ENCODE peak calls at places on chromosomes 7 and 10, in six cellular contexts. One of them, this sample, is unnamed.

GRCh38 chr7:16428672-16429071 is 7.3 kb upstream of the CRPPA start:
- DNase-seq in GM12891: no peak
- DNase-seq in ascending aorta: no peak
- DNase-seq in mucosa of gallbladder: peak
- DNase-seq in fibroblast of the aortic adventitia: peak
- DNase-seq in renal cortical epithelial cell: no peak
- DNase-seq in this sample: no peak

GRCh38 chr7:81903115-81903514 is 133.3 kb upstream of the HGF start:
- DNase-seq in renal cortical epithelial cell: no peak
- DNase-seq in ascending aorta: no peak
- DNase-seq in mucosa of gallbladder: no peak
- DNase-seq in GM12891: no peak
- DNase-seq in fibroblast of the aortic adventitia: no peak
- DNase-seq in this sample: no peak

GRCh38 chr7:130356760-130357611 is 12.4 kb downstream of the CPA5 start:
- DNase-seq in mucosa of gallbladder: no peak
- DNase-seq in ascending aorta: peak
- DNase-seq in fibroblast of the aortic adventitia: peak
- DNase-seq in GM12891: no peak
- DNase-seq in renal cortical epithelial cell: peak
- DNase-seq in this sample: no peak

GRCh38 chr10:112695539-112695938 is 248.5 kb downstream of the VTI1A start:
- DNase-seq in ascending aorta: no peak
- DNase-seq in fibroblast of the aortic adventitia: no peak
- DNase-seq in GM12891: no peak
- DNase-seq in mucosa of gallbladder: no peak
- DNase-seq in renal cortical epithelial cell: no peak
- DNase-seq in this sample: no peak

GRCh38 chr7:5695037-5695708 is 86.3 kb downstream of the RNF216 start:
- DNase-seq in ascending aorta: peak
- DNase-seq in mucosa of gallbladder: peak
- DNase-seq in renal cortical epithelial cell: peak
- DNase-seq in fibroblast of the aortic adventitia: peak
- DNase-seq in GM12891: peak
- DNase-seq in this sample: peak

GRCh38 chr10:74518076-74518475 is 308.3 kb upstream of the KAT6B start:
- DNase-seq in renal cortical epithelial cell: no peak
- DNase-seq in GM12891: no peak
- DNase-seq in ascending aorta: no peak
- DNase-seq in fibroblast of the aortic adventitia: no peak
- DNase-seq in mucosa of gallbladder: no peak
- DNase-seq in this sample: no peak

GRCh38 chr7:135773451-135773850 is 24.8 kb upstream of the FAM180A start:
- DNase-seq in ascending aorta: peak
- DNase-seq in GM12891: no peak
- DNase-seq in fibroblast of the aortic adventitia: no peak
- DNase-seq in renal cortical epithelial cell: no peak
- DNase-seq in mucosa of gallbladder: no peak
- DNase-seq in this sample: no peak

GRCh38 chr7:103129702-103130557 is 19.0 kb downstream of the NAPEPLD start:
- DNase-seq in ascending aorta: no peak
- DNase-seq in renal cortical epithelial cell: no peak
- DNase-seq in fibroblast of the aortic adventitia: no peak
- DNase-seq in GM12891: no peak
- DNase-seq in mucosa of gallbladder: no peak
- DNase-seq in this sample: no peak

GRCh38 chr7:158740657-158741293 is 36.2 kb upstream of the NCAPG2 start:
- DNase-seq in fibroblast of the aortic adventitia: peak
- DNase-seq in ascending aorta: no peak
- DNase-seq in mucosa of gallbladder: no peak
- DNase-seq in renal cortical epithelial cell: peak
- DNase-seq in GM12891: no peak
- DNase-seq in this sample: no peak

GRCh38 chr10:44962870-44963738 is 3.5 kb downstream of the RASSF4 start:
- DNase-seq in GM12891: no peak
- DNase-seq in renal cortical epithelial cell: no peak
- DNase-seq in ascending aorta: no peak
- DNase-seq in mucosa of gallbladder: peak
- DNase-seq in fibroblast of the aortic adventitia: no peak
- DNase-seq in this sample: no peak

GRCh38 chr10:107398115-107398514 is 233.6 kb upstream of the SORCS1 start:
- DNase-seq in GM12891: no peak
- DNase-seq in mucosa of gallbladder: no peak
- DNase-seq in fibroblast of the aortic adventitia: no peak
- DNase-seq in ascending aorta: no peak
- DNase-seq in renal cortical epithelial cell: no peak
- DNase-seq in this sample: no peak

GRCh38 chr7:128217030-128217805 is 23.9 kb upstream of the LEP start:
- DNase-seq in ascending aorta: peak
- DNase-seq in mucosa of gallbladder: no peak
- DNase-seq in renal cortical epithelial cell: peak
- DNase-seq in GM12891: no peak
- DNase-seq in fibroblast of the aortic adventitia: peak
- DNase-seq in this sample: no peak

GRCh38 chr7:24864214-24864817 is 107.1 kb upstream of the GSDME start:
- DNase-seq in renal cortical epithelial cell: no peak
- DNase-seq in mucosa of gallbladder: no peak
- DNase-seq in ascending aorta: no peak
- DNase-seq in fibroblast of the aortic adventitia: no peak
- DNase-seq in GM12891: no peak
- DNase-seq in this sample: no peak

GRCh38 chr7:104943502-104944343 is 70.3 kb upstream of the KMT2E start:
- DNase-seq in mucosa of gallbladder: peak
- DNase-seq in fibroblast of the aortic adventitia: peak
- DNase-seq in renal cortical epithelial cell: peak
- DNase-seq in GM12891: peak
- DNase-seq in ascending aorta: peak
- DNase-seq in this sample: peak

GRCh38 chr7:158682456-158682855 is 22.1 kb downstream of the NCAPG2 start:
- DNase-seq in renal cortical epithelial cell: no peak
- DNase-seq in ascending aorta: no peak
- DNase-seq in mucosa of gallbladder: no peak
- DNase-seq in fibroblast of the aortic adventitia: no peak
- DNase-seq in GM12891: no peak
- DNase-seq in this sample: no peak

GRCh38 chr10:102613286-102613685 is 31.0 kb upstream of the TRIM8 start:
- DNase-seq in fibroblast of the aortic adventitia: no peak
- DNase-seq in mucosa of gallbladder: no peak
- DNase-seq in ascending aorta: no peak
- DNase-seq in renal cortical epithelial cell: no peak
- DNase-seq in GM12891: no peak
- DNase-seq in this sample: peak

GRCh38 chr7:10973942-10974716 is 457 bp downstream of the PHF14 start:
- DNase-seq in ascending aorta: peak
- DNase-seq in fibroblast of the aortic adventitia: peak
- DNase-seq in renal cortical epithelial cell: peak
- DNase-seq in mucosa of gallbladder: peak
- DNase-seq in GM12891: no peak
- DNase-seq in this sample: peak

GRCh38 chr7:143884276-143884977 is 17.5 kb downstream of the TCAF1 start:
- DNase-seq in fibroblast of the aortic adventitia: no peak
- DNase-seq in GM12891: no peak
- DNase-seq in ascending aorta: no peak
- DNase-seq in renal cortical epithelial cell: no peak
- DNase-seq in mucosa of gallbladder: no peak
- DNase-seq in this sample: no peak

GRCh38 chr7:40519009-40519408 is 384.2 kb downstream of the SUGCT start:
- DNase-seq in GM12891: no peak
- DNase-seq in fibroblast of the aortic adventitia: no peak
- DNase-seq in mucosa of gallbladder: no peak
- DNase-seq in renal cortical epithelial cell: no peak
- DNase-seq in ascending aorta: no peak
- DNase-seq in this sample: no peak

GRCh38 chr7:49791089-49791741 is 17.8 kb downstream of the VWC2 start:
- DNase-seq in mucosa of gallbladder: no peak
- DNase-seq in ascending aorta: no peak
- DNase-seq in GM12891: no peak
- DNase-seq in renal cortical epithelial cell: peak
- DNase-seq in fibroblast of the aortic adventitia: no peak
- DNase-seq in this sample: no peak

GRCh38 chr7:49980414-49980813 is 112.6 kb downstream of the ZPBP start:
- DNase-seq in fibroblast of the aortic adventitia: no peak
- DNase-seq in GM12891: no peak
- DNase-seq in ascending aorta: no peak
- DNase-seq in mucosa of gallbladder: no peak
- DNase-seq in renal cortical epithelial cell: no peak
- DNase-seq in this sample: peak

GRCh38 chr10:65423043-65423442 is 1502.8 kb upstream of the LRRTM3 start:
- DNase-seq in ascending aorta: no peak
- DNase-seq in GM12891: no peak
- DNase-seq in mucosa of gallbladder: no peak
- DNase-seq in renal cortical epithelial cell: no peak
- DNase-seq in fibroblast of the aortic adventitia: no peak
- DNase-seq in this sample: no peak

GRCh38 chr10:48608279-48608681 is 3.4 kb upstream of the ARHGAP22 start:
- DNase-seq in fibroblast of the aortic adventitia: no peak
- DNase-seq in mucosa of gallbladder: peak
- DNase-seq in renal cortical epithelial cell: peak
- DNase-seq in ascending aorta: no peak
- DNase-seq in GM12891: peak
- DNase-seq in this sample: peak

This sample was measured in activated CD8-positive, alpha-beta T cell treated with anti-CD3 and anti-CD28 coated beads, Interleukin-2, amount 10 ng/mL, durations not matched to agents 7 days and 5 days.